ENCODE peak calls at places on chromosomes 2 and 18, in six cellular contexts. R, U, V, O, T and N are unnamed samples.
A peak's percentile ranks its signal among the peaks of the same experiment; 100 is the strongest.

GRCh38 chr2:191538334-191538910 is 139.5 kb upstream of the NABP1 start:
- DNase-seq in V (no peak), O (no peak), R (no peak), T (no peak), U (no peak), N (no peak)

GRCh38 chr18:50143891-50144290 is 51.1 kb downstream of the MYO5B start:
- DNase-seq in V (no peak), U (no peak), T (no peak), O (no peak), R (no peak), N (no peak)

GRCh38 chr2:190829642-190830041 is 51.0 kb upstream of the GLS start:
- DNase-seq in R (no peak), T (no peak), V (no peak), O (no peak), U (no peak), N (no peak)

GRCh38 chr18:5295231-5295920 is at the start of gene ZBTB14:
- DNase-seq in U (peak; percentile 80), T (no peak), O (peak; percentile 48), V (no peak), R (peak; percentile 49), N (peak; percentile 17)

GRCh38 chr18:13446581-13447470 is 228.3 kb downstream of the LDLRAD4 start:
- DNase-seq in U (no peak), V (no peak), R (no peak), T (no peak), O (no peak), N (peak; percentile 19)

GRCh38 chr18:1530650-1531049 is 626.0 kb downstream of the ADCYAP1 start:
- DNase-seq in T (no peak), U (no peak), O (no peak), R (no peak), V (no peak), N (no peak)

GRCh38 chr2:179017958-179018357 is 32.0 kb downstream of the CCDC141 start:
- DNase-seq in T (no peak), V (no peak), R (no peak), O (no peak), U (no peak), N (no peak)

GRCh38 chr18:56468379-56468778 is 170.0 kb downstream of the TXNL1 start:
- DNase-seq in R (no peak), T (no peak), V (no peak), O (no peak), U (no peak), N (no peak)

GRCh38 chr18:3624818-3625716 is 175.1 kb downstream of the TGIF1 start:
- DNase-seq in T (no peak), V (peak; percentile 97), U (peak; percentile 39), O (no peak), R (peak; percentile 24), N (peak; percentile 12)

GRCh38 chr2:127417406-127417805 is 821 bp upstream of the PROC start:
- DNase-seq in V (no peak), T (no peak), U (no peak), O (no peak), R (no peak), N (no peak)

GRCh38 chr18:22088976-22089375 is 80.4 kb upstream of the GATA6 start:
- DNase-seq in R (no peak), U (no peak), O (no peak), V (no peak), T (no peak), N (no peak)

GRCh38 chr2:96262306-96262705 is 3.5 kb downstream of the TMEM127 start:
- DNase-seq in V (peak; percentile 17), R (no peak), O (no peak), U (no peak), T (no peak), N (no peak)